ENCODE peak calls at places on chromosomes 3 and 15, in nine cellular contexts. C is breast epithelium, L is HL-60, A is transverse colon, H is HCT116, P is HepG2, J is GM12891, N is SK-N-SH, X is K562. G is an unnamed sample.

GRCh38 chr15:35695002-35695401 is 149.0 kb upstream of the DPH6 start:
- DNase-seq in C (no peak), L (no peak), A (no peak), H (no peak), P (no peak), J (no peak), N (no peak), X (no peak), G (no peak)

GRCh38 chr3:102258666-102259227 is 176.1 kb upstream of the ZPLD1 start:
- DNase-seq in C (no peak), L (no peak), A (no peak), H (no peak), P (no peak), J (no peak), N (no peak), X (no peak), G (no peak)

GRCh38 chr15:23073890-23074631 is 34.7 kb upstream of the TUBGCP5 start:
- DNase-seq in C (peak), L (peak), A (peak), H (no peak), P (no peak), J (no peak), N (no peak), X (no peak), G (no peak)

GRCh38 chr3:171904829-171905228 is 61.7 kb downstream of the TMEM212 start:
- DNase-seq in C (no peak), L (no peak), A (no peak), H (no peak), P (peak), J (no peak), N (no peak), X (no peak), G (no peak)

GRCh38 chr3:47432673-47433072 is 43.1 kb downstream of the SCAP start:
- DNase-seq in C (no peak), L (no peak), A (no peak), H (no peak), P (no peak), J (no peak), N (no peak), X (no peak), G (no peak)

GRCh38 chr3:139716908-139717485 is 39.2 kb upstream of the NMNAT3 start:
- DNase-seq in C (no peak), L (no peak), A (no peak), H (no peak), P (peak), J (no peak), N (no peak), X (no peak), G (no peak)

GRCh38 chr3:71441217-71441924 is 142.2 kb downstream of the FOXP1 start:
- DNase-seq in C (no peak), L (no peak), A (no peak), H (no peak), P (no peak), J (no peak), N (no peak), X (no peak), G (no peak)

GRCh38 chr3:161395115-161395514 is 23.8 kb upstream of the SPTSSB start:
- DNase-seq in C (no peak), L (no peak), A (no peak), H (no peak), P (no peak), J (no peak), N (no peak), X (no peak), G (no peak)

GRCh38 chr15:94453227-94453626 is 221.9 kb downstream of the MCTP2 start:
- DNase-seq in C (no peak), L (no peak), A (no peak), H (no peak), P (no peak), J (no peak), N (no peak), X (no peak), G (no peak)

GRCh38 chr15:56272474-56272873 is 28.8 kb upstream of the RFX7 start:
- DNase-seq in C (no peak), L (no peak), A (no peak), H (no peak), P (no peak), J (no peak), N (no peak), X (no peak), G (no peak)

GRCh38 chr3:16126634-16127033 is 47.8 kb upstream of the GALNT15 start:
- DNase-seq in C (no peak), L (no peak), A (no peak), H (no peak), P (no peak), J (no peak), N (no peak), X (no peak), G (no peak)

GRCh38 chr3:156641261-156641975 is 33.0 kb upstream of the TIPARP start:
- DNase-seq in C (no peak), L (no peak), A (no peak), H (no peak), P (no peak), J (no peak), N (no peak), X (no peak), G (no peak)

GRCh38 chr3:56833031-56833430 is 31.3 kb upstream of the ARHGEF3 start:
- DNase-seq in C (no peak), L (no peak), A (no peak), H (no peak), P (no peak), J (no peak), N (no peak), X (no peak), G (no peak)

GRCh38 chr3:38038447-38038911 is 529 bp upstream of the DLEC1 start:
- DNase-seq in C (no peak), L (no peak), A (no peak), H (no peak), P (no peak), J (no peak), N (no peak), X (no peak), G (no peak)

GRCh38 chr3:150097588-150097890 is 126.8 kb upstream of the PFN2 start:
- DNase-seq in C (no peak), L (no peak), A (no peak), H (no peak), P (no peak), J (no peak), N (no peak), X (no peak), G (no peak)

GRCh38 chr3:54932606-54933005 is 4.7 kb upstream of the LRTM1 start:
- DNase-seq in C (no peak), L (no peak), A (no peak), H (no peak), P (no peak), J (no peak), N (no peak), X (no peak), G (no peak)

GRCh38 chr3:187736418-187736871 is 8.8 kb downstream of the BCL6 start:
- DNase-seq in C (no peak), L (no peak), A (no peak), H (no peak), P (no peak), J (no peak), N (no peak), X (no peak), G (no peak)

GRCh38 chr15:63367900-63368299 is 13.7 kb downstream of the CA12 start:
- DNase-seq in C (no peak), L (no peak), A (no peak), H (no peak), P (no peak), J (no peak), N (no peak), X (no peak), G (no peak)

GRCh38 chr15:63369296-63369695 is 12.3 kb downstream of the CA12 start:
- DNase-seq in C (no peak), L (no peak), A (no peak), H (no peak), P (no peak), J (no peak), N (no peak), X (no peak), G (no peak)

GRCh38 chr15:63368503-63368902 is 13.1 kb downstream of the CA12 start:
- DNase-seq in C (no peak), L (no peak), A (no peak), H (no peak), P (no peak), J (no peak), N (no peak), X (no peak), G (no peak)

GRCh38 chr15:63366451-63366850 is 15.2 kb downstream of the CA12 start:
- DNase-seq in C (no peak), L (no peak), A (no peak), H (no peak), P (no peak), J (no peak), N (no peak), X (no peak), G (no peak)

GRCh38 chr15:63367390-63367789 is 14.3 kb downstream of the CA12 start:
- DNase-seq in C (no peak), L (no peak), A (no peak), H (no peak), P (no peak), J (no peak), N (no peak), X (no peak), G (no peak)
- TF ChIP-seq POLR2AphosphoS5 in C (peak), L (no peak), A (no peak), H (no peak), P (no peak), J (no peak), N (no peak), X (no peak), G (no peak)

DNA sequence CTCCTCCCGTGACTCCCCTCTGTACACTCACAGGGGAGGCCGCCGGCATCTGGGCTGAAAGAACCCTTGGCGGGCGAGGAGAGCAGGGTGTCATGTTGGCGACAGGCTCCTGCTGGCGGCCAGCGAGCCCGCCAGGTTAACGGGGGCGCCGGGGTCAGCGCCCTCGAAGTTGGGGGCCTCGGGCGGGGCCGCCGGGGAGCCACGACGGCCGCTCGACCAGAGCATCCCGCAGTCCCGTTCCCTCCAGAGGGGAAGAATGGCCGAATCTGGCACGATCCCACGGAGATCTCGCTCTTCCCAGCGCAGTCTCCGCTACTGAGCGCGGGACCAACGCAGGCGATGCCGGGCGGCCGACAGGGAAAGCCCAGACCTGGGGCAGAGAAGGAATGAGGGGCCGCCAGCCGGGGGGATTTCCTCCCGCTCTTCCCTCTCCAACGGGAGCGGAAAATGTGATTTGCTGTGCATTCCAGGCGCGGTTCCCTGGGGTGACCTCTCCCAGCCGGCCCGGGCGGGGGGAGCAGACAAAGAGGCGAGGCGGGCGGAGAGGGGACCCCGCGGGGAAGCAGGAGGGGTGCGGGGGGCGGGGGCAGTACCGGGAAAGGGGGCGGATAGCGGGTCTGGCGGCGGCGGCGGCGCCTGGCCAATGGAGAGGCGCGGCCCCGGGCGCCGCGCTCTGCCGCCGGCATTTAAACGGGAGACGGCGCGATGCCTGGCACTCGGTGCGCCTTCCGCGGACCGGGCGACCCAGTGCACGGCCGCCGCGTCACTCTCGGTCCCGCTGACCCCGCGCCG is at the start of gene GREM1:
- DNase-seq in C (no peak), L (no peak), A (peak), H (no peak), P (no peak), J (peak), N (peak), X (no peak), G (no peak)
- TF ChIP-seq POLR2AphosphoS5 in C (no peak), L (no peak), A (no peak), H (no peak), P (no peak), J (no peak), N (no peak), X (no peak), G (no peak)

GRCh38 chr3:32510075-32510724 is 7.5 kb upstream of the CMTM6 start:
- DNase-seq in C (peak), L (no peak), A (peak), H (peak), P (peak), J (peak), N (peak), X (peak), G (peak)
- TF ChIP-seq POLR2AphosphoS5 in C (no peak), L (no peak), A (no peak), H (no peak), P (no peak), J (no peak), N (no peak), X (no peak), G (no peak)

GRCh38 chr3:138394156-138394555 is 40.3 kb upstream of the ESYT3 start:
- DNase-seq in C (no peak), L (no peak), A (no peak), H (no peak), P (no peak), J (no peak), N (no peak), X (no peak), G (no peak)
- TF ChIP-seq POLR2AphosphoS5 in C (no peak), L (no peak), A (no peak), H (no peak), P (no peak), J (no peak), N (no peak), X (no peak), G (no peak)

GRCh38 chr3:52400275-52400793 is 44.6 kb downstream of the SEMA3G start:
- DNase-seq in C (no peak), L (no peak), A (no peak), H (no peak), P (no peak), J (no peak), N (no peak), X (no peak), G (no peak)

GRCh38 chr3:52399593-52399992 is 45.3 kb downstream of the SEMA3G start:
- DNase-seq in C (no peak), L (no peak), A (no peak), H (no peak), P (no peak), J (no peak), N (no peak), X (no peak), G (no peak)

GRCh38 chr3:52402101-52402521 is 42.8 kb downstream of the SEMA3G start:
- DNase-seq in C (no peak), L (no peak), A (no peak), H (no peak), P (no peak), J (no peak), N (no peak), X (no peak), G (no peak)

GRCh38 chr3:52401551-52401950 is 43.4 kb downstream of the SEMA3G start:
- DNase-seq in C (no peak), L (no peak), A (no peak), H (no peak), P (no peak), J (no peak), N (no peak), X (no peak), G (no peak)

DNA sequence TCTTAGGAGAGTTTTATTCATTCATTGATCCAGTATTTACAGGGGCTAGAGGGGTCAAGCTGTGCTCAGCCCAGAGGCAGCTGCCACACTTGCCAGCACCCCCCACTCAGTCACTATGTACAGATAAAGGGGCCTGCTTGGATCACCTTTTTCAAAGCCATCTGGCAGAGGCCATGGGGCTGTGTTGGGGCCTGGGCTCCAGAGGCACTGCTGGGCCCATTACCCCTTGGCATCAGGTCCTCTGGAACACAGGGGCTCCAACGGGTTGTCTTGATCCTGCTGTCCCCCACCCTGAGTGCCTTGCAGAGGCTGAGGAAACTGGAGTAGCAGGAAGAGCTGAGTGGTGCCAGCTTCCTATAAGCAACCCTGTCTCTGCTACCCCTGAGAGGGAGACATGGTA is 43.9 kb downstream of the SEMA3G start:
- DNase-seq in C (no peak), L (no peak), A (no peak), H (no peak), P (no peak), J (no peak), N (no peak), X (no peak), G (no peak)
- TF ChIP-seq POLR2AphosphoS5 in C (no peak), L (no peak), A (no peak), H (no peak), P (no peak), J (no peak), N (no peak), X (no peak), G (no peak)

GRCh38 chr3:19899264-19899663 is 34.8 kb downstream of the EFHB start:
- DNase-seq in C (no peak), L (no peak), A (no peak), H (no peak), P (peak), J (no peak), N (no peak), X (no peak), G (no peak)

GRCh38 chr3:19898725-19899124 is 35.3 kb downstream of the EFHB start:
- DNase-seq in C (no peak), L (no peak), A (no peak), H (no peak), P (peak), J (no peak), N (no peak), X (no peak), G (no peak)

GRCh38 chr3:19901337-19901736 is 32.7 kb downstream of the EFHB start:
- DNase-seq in C (no peak), L (no peak), A (no peak), H (no peak), P (no peak), J (no peak), N (no peak), X (no peak), G (no peak)

GRCh38 chr3:19903649-19904048 is 30.4 kb downstream of the EFHB start:
- DNase-seq in C (no peak), L (no peak), A (no peak), H (no peak), P (no peak), J (no peak), N (no peak), X (no peak), G (no peak)

GRCh38 chr3:19901918-19902317 is 32.1 kb downstream of the EFHB start:
- DNase-seq in C (no peak), L (peak), A (no peak), H (no peak), P (no peak), J (no peak), N (no peak), X (no peak), G (no peak)
- TF ChIP-seq POLR2AphosphoS5 in C (no peak), L (no peak), A (no peak), H (no peak), P (no peak), J (no peak), N (no peak), X (no peak), G (no peak)

GRCh38 chr3:152436707-152437615 is 168.2 kb downstream of the MBNL1 start:
- DNase-seq in C (no peak), L (no peak), A (no peak), H (no peak), P (no peak), J (no peak), N (peak), X (no peak), G (no peak)
- TF ChIP-seq POLR2AphosphoS5 in C (no peak), L (no peak), A (no peak), H (no peak), P (no peak), J (no peak), N (no peak), X (no peak), G (no peak)

GRCh38 chr3:99852851-99853250 is 35.2 kb downstream of the CMSS1 start:
- DNase-seq in C (no peak), L (no peak), A (no peak), H (no peak), P (no peak), J (no peak), N (no peak), X (no peak), G (no peak)

GRCh38 chr3:99854899-99855298 is 37.2 kb downstream of the CMSS1 start:
- DNase-seq in C (no peak), L (no peak), A (no peak), H (no peak), P (no peak), J (no peak), N (no peak), X (no peak), G (no peak)

GRCh38 chr3:99848433-99848832 is 30.8 kb downstream of the CMSS1 start:
- DNase-seq in C (no peak), L (no peak), A (no peak), H (no peak), P (no peak), J (no peak), N (no peak), X (no peak), G (no peak)

GRCh38 chr3:99850608-99851007 is 32.9 kb downstream of the CMSS1 start:
- DNase-seq in C (no peak), L (peak), A (no peak), H (no peak), P (no peak), J (no peak), N (no peak), X (no peak), G (no peak)

DNA sequence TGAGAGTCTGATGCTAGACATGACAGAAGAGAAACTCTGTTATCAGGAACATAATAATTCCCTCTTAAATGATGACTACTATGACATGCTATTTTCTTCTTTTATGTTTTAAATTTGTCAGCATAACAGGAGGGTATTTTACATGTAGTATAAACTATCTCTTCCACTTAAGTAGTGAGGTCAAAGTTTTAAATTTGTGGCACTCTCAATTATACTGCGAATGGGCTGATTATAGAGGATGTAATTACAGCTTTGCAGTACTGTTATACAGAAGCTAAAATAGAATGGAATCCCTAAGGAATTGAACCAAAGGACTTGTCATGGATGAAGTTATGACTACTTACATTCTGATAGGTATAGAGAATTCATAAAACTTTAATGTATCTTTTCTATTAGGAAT is 34.3 kb downstream of the CMSS1 start:
- DNase-seq in C (no peak), L (no peak), A (no peak), H (no peak), P (no peak), J (no peak), N (no peak), X (no peak), G (no peak)
- TF ChIP-seq POLR2AphosphoS5 in C (no peak), L (no peak), A (no peak), H (no peak), P (no peak), J (no peak), N (no peak), X (no peak), G (no peak)

GRCh38 chr3:12884104-12884742 is 42.9 kb upstream of the RPL32 start:
- DNase-seq in C (no peak), L (no peak), A (peak), H (no peak), P (no peak), J (no peak), N (no peak), X (no peak), G (no peak)
- TF ChIP-seq POLR2AphosphoS5 in C (no peak), L (no peak), A (no peak), H (no peak), P (no peak), J (no peak), N (no peak), X (no peak), G (no peak)